ENCODE peak calls at places on chromosomes 5 and 9, in nine cellular contexts. Z is psoas muscle, P is PC-3, S is cardiac muscle cell, O is BE2C, J is lower leg skin, R is cardiac fibroblast, V is left ventricle myocardium inferior, L is endothelial cell of umbilical vein. N is an unnamed sample.

GRCh38 chr5:140259509-140259908 is 43.4 kb downstream of the PFDN1 start:
- DNase-seq in Z (no peak), P (peak; percentile 29), S (no peak), O (no peak), J (peak; percentile 53), R (no peak), V (no peak), L (no peak), N (no peak)

GRCh38 chr9:127637322-127637847 is 25.3 kb downstream of the STXBP1 start:
- DNase-seq in Z (peak; percentile 31), P (peak; percentile 55), S (peak; percentile 90), O (no peak), J (no peak), R (peak; percentile 90), V (no peak), L (peak; percentile 44), N (peak; percentile 74)

GRCh38 chr5:139137703-139138102 is 60.5 kb downstream of the SIL1 start:
- DNase-seq in Z (peak; percentile 30), P (peak; percentile 14), S (peak; percentile 67), O (peak; percentile 45), J (no peak), R (peak; percentile 72), V (no peak), L (peak; percentile 51), N (no peak)

GRCh38 chr5:180889366-180889765 is 9.6 kb upstream of the BTNL8 start:
- DNase-seq in Z (no peak), P (no peak), S (no peak), O (no peak), J (no peak), R (no peak), V (no peak), L (no peak), N (no peak)

GRCh38 chr5:88830567-88830966 is 52.4 kb downstream of the MEF2C start:
- DNase-seq in Z (no peak), P (no peak), S (no peak), O (no peak), J (no peak), R (no peak), V (no peak), L (no peak), N (no peak)

GRCh38 chr5:78626009-78626571 is 22.5 kb downstream of the LHFPL2 start:
- DNase-seq in Z (no peak), P (no peak), S (peak; percentile 37), O (no peak), J (peak; percentile 82), R (no peak), V (no peak), L (peak; percentile 41), N (no peak)

GRCh38 chr5:55597014-55597981 is 62.5 kb upstream of the PLPP1 start:
- DNase-seq in Z (peak; percentile 65), P (peak; percentile 61), S (peak; percentile 71), O (no peak), J (peak; percentile 90), R (peak; percentile 81), V (peak; percentile 55), L (peak; percentile 40), N (peak; percentile 86)

GRCh38 chr5:72467987-72468386 is 39.2 kb downstream of the ZNF366 start:
- DNase-seq in Z (no peak), P (peak; percentile 80), S (peak; percentile 93), O (no peak), J (no peak), R (peak; percentile 89), V (no peak), L (peak; percentile 34), N (peak; percentile 73)

GRCh38 chr5:78776637-78777036 is 128.1 kb upstream of the LHFPL2 start:
- DNase-seq in Z (no peak), P (peak; percentile 72), S (no peak), O (no peak), J (no peak), R (no peak), V (no peak), L (no peak), N (peak; percentile 47)

GRCh38 chr5:116289276-116289675 is 204.5 kb downstream of the COMMD10 start:
- DNase-seq in Z (no peak), P (peak; percentile 10), S (no peak), O (no peak), J (no peak), R (no peak), V (no peak), L (no peak), N (no peak)

GRCh38 chr5:131381011-131381410 is 117.2 kb downstream of the CDC42SE2 start:
- DNase-seq in Z (no peak), P (no peak), S (peak; percentile 84), O (no peak), J (no peak), R (peak; percentile 76), V (no peak), L (no peak), N (no peak)

GRCh38 chr5:76402880-76403712 is at the start of gene IQGAP2:
- DNase-seq in Z (peak; percentile 64), P (peak; percentile 27), S (peak; percentile 62), O (peak; percentile 63), J (peak; percentile 91), R (peak; percentile 41), V (peak; percentile 66), L (peak; percentile 51), N (peak; percentile 21)

GRCh38 chr5:179285236-179285635 is 60.0 kb downstream of the ADAMTS2 start:
- DNase-seq in Z (peak; percentile 81), P (no peak), S (peak; percentile 42), O (peak; percentile 58), J (peak; percentile 87), R (peak; percentile 52), V (peak; percentile 80), L (no peak), N (peak; percentile 41)
- H3K4me3 ChIP-seq in Z (peak overlapping the region; percentile 48), P (no peak overlapping the region), S (no peak overlapping the region), O (peak overlapping the region; percentile 29), J (no peak overlapping the region), R (no peak overlapping the region), V (peak overlapping the region; percentile 44), L (no peak overlapping the region), N (no peak overlapping the region)

DNA sequence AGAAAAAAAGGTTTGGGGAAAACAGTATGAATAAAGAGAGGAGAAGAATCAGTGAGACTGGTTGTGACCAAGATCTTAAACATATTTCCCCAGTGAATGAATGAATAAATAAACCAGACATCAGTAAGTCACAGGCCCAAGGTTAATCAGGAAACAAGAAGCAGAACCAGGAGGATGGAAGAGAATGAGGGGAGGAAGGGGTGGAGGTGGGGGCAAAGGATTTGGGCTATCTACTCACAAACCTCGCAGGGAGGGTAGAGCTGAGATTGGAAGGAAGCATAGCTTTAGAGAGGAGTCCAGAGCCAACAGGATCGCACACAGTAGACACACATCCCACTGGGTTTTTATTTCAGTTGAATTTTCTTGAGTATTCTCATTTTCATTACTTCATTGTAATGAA is 47.7 kb upstream of the RICTOR start:
- DNase-seq in Z (no peak), P (no peak), S (no peak), O (no peak), J (no peak), R (no peak), V (no peak), L (no peak), N (no peak)
- TF ChIP-seq CTCF in Z (no peak), P (no peak), S (no peak), O (no peak), J (no peak), R (no peak), V (no peak), L (no peak), N (no peak)

GRCh38 chr5:168291961-168292782 is 727 bp downstream of the WWC1 start:
- DNase-seq in Z (no peak), P (no peak), S (peak; percentile 13), O (peak; percentile 34), J (no peak), R (peak; percentile 19), V (no peak), L (no peak), N (peak; percentile 56)
- H3K4me3 ChIP-seq in Z (no peak overlapping the region), P (peak overlapping the region; percentile 85), S (peak overlapping the region; percentile 64), O (peak overlapping the region; percentile 6), J (peak overlapping the region; percentile 14), R (peak overlapping the region; percentile 41), V (peak overlapping the region; percentile 66), L (peak overlapping the region; percentile 38), N (peak overlapping the region; percentile 52)

DNA sequence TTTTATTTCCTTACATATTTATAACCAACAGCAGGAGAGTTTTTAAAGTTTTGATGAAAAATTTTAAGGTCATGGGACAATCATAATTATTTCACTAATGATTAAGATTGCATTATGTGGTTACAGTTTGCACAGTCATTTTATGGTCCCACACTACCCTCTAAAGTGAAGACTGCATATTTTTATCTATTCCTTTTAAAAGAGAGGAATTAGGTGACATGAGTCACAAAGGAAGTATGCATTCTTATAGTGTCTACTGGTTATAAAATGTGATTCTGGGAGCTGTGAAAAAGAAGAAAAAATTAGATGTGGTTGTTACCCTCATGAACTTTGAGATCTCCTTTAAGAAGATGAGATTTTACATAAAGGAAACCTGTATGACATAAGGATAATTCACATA is 87.9 kb upstream of the GRIA1 start:
- DNase-seq in Z (no peak), P (peak; percentile 20), S (no peak), O (no peak), J (no peak), R (no peak), V (no peak), L (no peak), N (peak; percentile 40)
- TF ChIP-seq CTCF in Z (no peak), P (no peak), S (no peak), O (no peak), J (no peak), R (no peak), V (no peak), L (no peak), N (no peak)

GRCh38 chr9:34591091-34591910 is 1.8 kb upstream of the CNTFR start:
- DNase-seq in Z (peak; percentile 91), P (peak; percentile 71), S (peak; percentile 85), O (peak; percentile 90), J (peak; percentile 97), R (peak; percentile 83), V (peak; percentile 88), L (peak; percentile 70), N (peak; percentile 91)

GRCh38 chr9:34590376-34591090 is 1.0 kb upstream of the CNTFR start:
- DNase-seq in Z (peak; percentile 52), P (no peak), S (no peak), O (no peak), J (peak; percentile 90), R (peak; percentile 35), V (no peak), L (peak; percentile 19), N (no peak)

GRCh38 chr9:34594177-34594576 is 4.7 kb upstream of the CNTFR start:
- DNase-seq in Z (peak; percentile 41), P (no peak), S (no peak), O (no peak), J (no peak), R (no peak), V (no peak), L (no peak), N (no peak)

GRCh38 chr9:34592895-34593601 is 3.5 kb upstream of the CNTFR start:
- DNase-seq in Z (peak; percentile 87), P (peak; percentile 12), S (no peak), O (peak; percentile 73), J (peak; percentile 97), R (peak; percentile 33), V (peak; percentile 81), L (no peak), N (no peak)

GRCh38 chr9:34591911-34592866 is 2.7 kb upstream of the CNTFR start:
- DNase-seq in Z (no peak), P (no peak), S (no peak), O (no peak), J (no peak), R (no peak), V (no peak), L (no peak), N (no peak)
- H3K4me3 ChIP-seq in Z (peak overlapping the region; percentile 43), P (no peak overlapping the region), S (no peak overlapping the region), O (no peak overlapping the region), J (no peak overlapping the region), R (no peak overlapping the region), V (peak overlapping the region; percentile 68), L (no peak overlapping the region), N (no peak overlapping the region)

GRCh38 chr9:34869390-34869789 is 88.7 kb upstream of the PHF24 start:
- DNase-seq in Z (no peak), P (peak; percentile 34), S (peak; percentile 72), O (no peak), J (no peak), R (peak; percentile 71), V (no peak), L (peak; percentile 19), N (peak; percentile 28)
- TF ChIP-seq CTCF in Z (no peak), P (peak; percentile 51), S (peak; percentile 57), O (peak; percentile 45), J (no peak), R (peak; percentile 49), V (peak; percentile 46), L (no peak), N (peak; percentile 21)